ENCODE peak calls at places on chromosomes 13 and 19, in seven cellular contexts. B is DMS153; H is stimulated activated CD4-positive, alpha-beta T cell treated with anti-CD3 and anti-CD28 coated beads, TNF-alpha, amount 100 ng/mL, for 1 hour; A is activated T-helper 1 cell treated with anti-CD3 and anti-CD28 coated beads, Interleukin-12 subunit alpha, Interleukin-12 subunit beta, Interleukin-2, Interleukin-4 antibody, amounts not matched to agents 30 ng/mL and 10 ng/mL and 1 ng/mL, durations not matched to agents 14 hours and 24 hours and 36 hours; J is caudate nucleus; G is GDM1; V is AG09319. O is an unnamed sample.

GRCh38 chr19:54266133-54266532 is 9.1 kb upstream of the LILRB5 start:
- DNase-seq in A (peak), V (peak), J (peak), H (peak), B (peak), G (peak), O (peak)

GRCh38 chr19:6220385-6221191 is 59.2 kb downstream of the MLLT1 start:
- DNase-seq in G (no peak), B (no peak), H (no peak), V (peak), J (no peak), A (no peak), O (no peak)

GRCh38 chr19:17263712-17264640 is 569 bp downstream of the USHBP1 start:
- DNase-seq in B (no peak), G (no peak), H (no peak), A (no peak), J (no peak), V (no peak), O (no peak)

GRCh38 chr19:34508540-34508939 is 27.0 kb downstream of the WTIP start:
- DNase-seq in V (no peak), H (no peak), J (no peak), G (no peak), B (no peak), A (no peak), O (no peak)

GRCh38 chr19:18851673-18852325 is 20.0 kb downstream of the UPF1 start:
- DNase-seq in G (no peak), B (no peak), H (no peak), A (no peak), J (no peak), V (no peak), O (no peak)

GRCh38 chr19:996051-996838 is 4.0 kb upstream of the GRIN3B start:
- DNase-seq in A (peak), H (peak), G (no peak), V (no peak), J (no peak), B (no peak), O (no peak)

GRCh38 chr19:42433503-42434260 is 6.5 kb upstream of the LIPE start:
- DNase-seq in V (no peak), B (peak), H (peak), G (no peak), J (peak), A (peak), O (no peak)

GRCh38 chr13:93345642-93346220 is 119.1 kb downstream of the GPC6 start:
- DNase-seq in V (no peak), J (no peak), B (no peak), H (no peak), A (no peak), G (no peak), O (no peak)

GRCh38 chr13:43878897-43879322 is 630 bp downstream of the CCDC122 start:
- DNase-seq in J (peak), B (peak), V (peak), A (no peak), H (no peak), G (peak), O (no peak)

GRCh38 chr19:56477429-56478338 is 539 bp upstream of the ZNF667 start:
- DNase-seq in A (peak), B (no peak), G (no peak), V (peak), J (peak), H (peak), O (peak)

GRCh38 chr13:109249780-109250528 is 536.4 kb downstream of the IRS2 start:
- DNase-seq in V (no peak), G (no peak), J (no peak), H (no peak), A (no peak), B (no peak), O (no peak)

O was measured in HS-5.